ENCODE peak calls at places on chromosomes 13 and 19, in five cellular contexts. Q, L, D, C and S are unnamed samples. For H3K79me1, the result is how much of the 10 kb centered on the place peaks cover.

GRCh38 chr19:10155834-10156233 is 36.1 kb upstream of the EIF3G start:
- DNase-seq in Q (peak), L (no peak), D (no peak), C (no peak), S (no peak)

GRCh38 chr19:5880604-5881078 is 10.3 kb upstream of the FUT5 start:
- DNase-seq in Q (peak), L (no peak), D (no peak), C (peak), S (peak)

GRCh38 chr19:41940443-41941409 is 12.5 kb upstream of the ERFL start:
- DNase-seq in Q (no peak), L (no peak), D (no peak), C (no peak), S (peak)

GRCh38 chr13:63208811-63209210 is 1793.2 kb upstream of the PCDH20 start:
- DNase-seq in Q (peak), L (no peak), D (no peak), C (no peak), S (peak)

GRCh38 chr13:53445682-53446081 is 417.1 kb downstream of the OLFM4 start:
- DNase-seq in Q (no peak), L (no peak), D (no peak), C (no peak), S (no peak)

GRCh38 chr19:40445945-40446784 is 2.0 kb upstream of the SERTAD3 start:
- DNase-seq in Q (no peak), L (peak), D (peak), C (peak), S (peak)

GRCh38 chr13:113804703-113805430 is 45.8 kb downstream of the TMEM255B start:
- DNase-seq in Q (no peak), L (no peak), D (no peak), C (no peak), S (no peak)

GRCh38 chr13:35765941-35766340 is 289.5 kb upstream of the MAB21L1 start:
- DNase-seq in Q (no peak), L (no peak), D (no peak), C (no peak), S (no peak)

GRCh38 chr19:17889609-17890214 is 18.0 kb downstream of the SLC5A5 start:
- DNase-seq in Q (peak), L (peak), D (peak), C (peak), S (peak)

GRCh38 chr13:113585828-113586355 is 1.3 kb downstream of the TFDP1 start:
- DNase-seq in Q (no peak), L (peak), D (no peak), C (no peak), S (no peak)

GRCh38 chr13:24271231-24271610 is 38.2 kb upstream of the C1QTNF9 start:
- DNase-seq in Q (no peak), L (no peak), D (no peak), C (no peak), S (no peak)

GRCh38 chr19:47538812-47539211 is 23.9 kb upstream of the NAPA start:
- DNase-seq in Q (no peak), L (no peak), D (no peak), C (no peak), S (no peak)
- H2AK5ac ChIP-seq in Q (no peak), L (no peak), D (no peak), C (no peak), S (no peak)

GRCh38 chr19:38900220-38900629 is 456 bp downstream of the NFKBIB start:
- DNase-seq in Q (no peak), L (no peak), D (no peak), C (no peak), S (no peak)
- H2BK120ac ChIP-seq in Q (no peak), L (no peak), D (no peak), C (no peak), S (no peak)

GRCh38 chr19:56105090-56105701 is 15.9 kb downstream of the ZNF787 start:
- DNase-seq in Q (peak), L (peak), D (peak), C (peak), S (peak)

GRCh38 chr19:56103027-56103614 is 18.0 kb downstream of the ZNF787 start:
- DNase-seq in Q (no peak), L (no peak), D (no peak), C (no peak), S (no peak)

GRCh38 chr19:56101746-56102535 is 19.2 kb downstream of the ZNF787 start:
- DNase-seq in Q (no peak), L (no peak), D (no peak), C (no peak), S (no peak)

GRCh38 chr19:56106397-56106849 is 14.7 kb downstream of the ZNF787 start:
- DNase-seq in Q (no peak), L (no peak), D (no peak), C (no peak), S (no peak)

GRCh38 chr19:56104423-56104822 is 16.7 kb downstream of the ZNF787 start:
- DNase-seq in Q (no peak), L (no peak), D (no peak), C (no peak), S (no peak)
- H3K79me1 ChIP-seq in Q (under half), L (under half), D (under half), C (under half), S (under half)

GRCh38 chr13:79527698-79528097 is 46.7 kb downstream of the NDFIP2 start:
- DNase-seq in Q (no peak), L (no peak), D (no peak), C (no peak), S (no peak)
- H2AK5ac ChIP-seq in Q (no peak), L (no peak), D (no peak), C (no peak), S (no peak)

GRCh38 chr19:53608381-53608780 is 23.4 kb upstream of the DPRX start:
- DNase-seq in Q (no peak), L (no peak), D (no peak), C (no peak), S (no peak)

GRCh38 chr19:53612762-53613526 is 18.9 kb upstream of the DPRX start:
- DNase-seq in Q (no peak), L (peak), D (peak), C (peak), S (no peak)
- H2BK120ac ChIP-seq in Q (no peak), L (peak), D (peak), C (no peak), S (no peak)